ENCODE peak calls at places on chromosomes 11 and 22, in four cellular contexts. N, M, L and S are unnamed samples.

GRCh38 chr11:13772223-13773046 is 104.0 kb downstream of the FAR1 start:
- DNase-seq in N (no peak), M (peak; percentile 43), L (peak; percentile 86), S (no peak)

GRCh38 chr11:64861227-64861970 is 16.9 kb upstream of the CDC42BPG start:
- DNase-seq in N (no peak), M (no peak), L (no peak), S (no peak)

GRCh38 chr11:21415566-21415965 is 746.2 kb downstream of the NELL1 start:
- DNase-seq in N (no peak), M (no peak), L (no peak), S (no peak)

GRCh38 chr11:64553554-64554201 is 37.3 kb upstream of the SLC22A12 start:
- DNase-seq in N (no peak), M (peak; percentile 39), L (peak; percentile 86), S (peak; percentile 60)

GRCh38 chr22:31650391-31650790 is 11.6 kb downstream of the PISD start:
- DNase-seq in N (no peak), M (no peak), L (peak; percentile 23), S (no peak)

GRCh38 chr11:43547900-43548381 is 132.6 kb upstream of the HSD17B12 start:
- DNase-seq in N (no peak), M (no peak), L (peak; percentile 72), S (peak; percentile 41)

GRCh38 chr11:72985645-72986044 is 156.5 kb downstream of the FCHSD2 start:
- DNase-seq in N (no peak), M (no peak), L (no peak), S (no peak)

GRCh38 chr11:6646631-6647281 is 8.9 kb downstream of the DCHS1 start:
- DNase-seq in N (no peak), M (no peak), L (peak; percentile 29), S (no peak)

GRCh38 chr11:2130881-2131352 is 8.3 kb downstream of the IGF2 start:
- DNase-seq in N (no peak), M (no peak), L (no peak), S (no peak)

GRCh38 chr11:72446929-72447753 is 12.8 kb upstream of the CLPB start:
- DNase-seq in N (no peak), M (peak; percentile 46), L (peak; percentile 79), S (no peak)

GRCh38 chr22:17057959-17058814 is 26.6 kb upstream of the IL17RA start:
- DNase-seq in N (no peak), M (peak; percentile 51), L (peak; percentile 81), S (peak; percentile 75)

GRCh38 chr11:18063131-18063530 is 17.1 kb upstream of the TPH1 start:
- DNase-seq in N (no peak), M (no peak), L (no peak), S (peak; percentile 32)

GRCh38 chr22:37627545-37627944 is 11.9 kb upstream of the SH3BP1 start:
- DNase-seq in N (no peak), M (no peak), L (no peak), S (no peak)

GRCh38 chr11:44709966-44710365 is 16.8 kb upstream of the TSPAN18 start:
- DNase-seq in N (no peak), M (no peak), L (no peak), S (no peak)

GRCh38 chr11:77187776-77188175 is 59.7 kb downstream of the MYO7A start:
- DNase-seq in N (no peak), M (no peak), L (no peak), S (no peak)

GRCh38 chr22:20671409-20672081 is 102.4 kb upstream of the SERPIND1 start:
- DNase-seq in N (no peak), M (no peak), L (no peak), S (no peak)

GRCh38 chr22:46030241-46030880 is 53.4 kb upstream of the WNT7B start:
- DNase-seq in N (peak; percentile 48), M (no peak), L (no peak), S (no peak)

GRCh38 chr11:6864436-6864835 is 1.6 kb downstream of the OR10A2 start:
- DNase-seq in N (no peak), M (no peak), L (no peak), S (no peak)

DNA sequence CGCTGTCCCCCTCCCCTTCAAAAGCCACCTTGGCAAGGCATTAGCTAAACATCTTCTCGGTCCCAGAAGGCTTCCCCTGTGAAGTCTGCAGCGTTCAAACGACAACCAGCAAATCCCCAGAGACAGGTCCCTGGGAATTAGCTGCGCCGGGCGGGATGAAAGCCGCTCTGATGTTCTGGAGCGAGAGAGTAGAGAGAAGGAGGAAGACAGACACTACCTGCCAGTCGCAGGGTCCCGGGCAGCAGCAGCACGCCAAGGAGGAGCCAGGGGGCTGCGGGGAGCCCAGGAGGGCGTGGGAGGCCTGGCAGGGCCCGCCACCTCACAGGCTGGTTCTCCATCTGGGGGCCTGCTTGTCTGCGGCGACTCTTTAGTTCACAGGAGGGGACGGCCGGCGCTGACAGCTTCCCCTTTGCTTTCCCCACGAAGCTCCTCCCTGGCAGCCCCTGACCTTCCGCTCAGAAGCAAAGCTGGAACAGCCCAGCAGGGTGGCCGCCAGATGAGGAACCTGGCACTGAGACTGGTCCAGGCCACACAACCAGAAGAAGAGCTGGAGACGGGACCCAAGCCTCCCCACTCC is at the start of gene NFAM1:
- DNase-seq in N (no peak), M (no peak), L (no peak), S (peak; percentile 44)
- TF ChIP-seq POLR2AphosphoS5 in N (no peak), M (no peak), L (no peak), S (no peak)

GRCh38 chr11:120254788-120255518 is 15.0 kb downstream of the POU2F3 start:
- DNase-seq in N (no peak), M (no peak), L (peak; percentile 91), S (no peak)
- H3K4me3 ChIP-seq in N (no peak overlapping the region), M (no peak overlapping the region), L (peak overlapping the region; percentile 49), S (no peak overlapping the region)

GRCh38 chr11:46914910-46915309 is 3.4 kb downstream of the LRP4 start:
- DNase-seq in N (no peak), M (no peak), L (no peak), S (no peak)
- H3K4me1 ChIP-seq in N (peaks cover 67% of the 10 kb centered on the region), M (peaks cover 28% of the 10 kb centered on the region), L (peaks cover 60% of the 10 kb centered on the region), S (peaks cover 15% of the 10 kb centered on the region)

DNA sequence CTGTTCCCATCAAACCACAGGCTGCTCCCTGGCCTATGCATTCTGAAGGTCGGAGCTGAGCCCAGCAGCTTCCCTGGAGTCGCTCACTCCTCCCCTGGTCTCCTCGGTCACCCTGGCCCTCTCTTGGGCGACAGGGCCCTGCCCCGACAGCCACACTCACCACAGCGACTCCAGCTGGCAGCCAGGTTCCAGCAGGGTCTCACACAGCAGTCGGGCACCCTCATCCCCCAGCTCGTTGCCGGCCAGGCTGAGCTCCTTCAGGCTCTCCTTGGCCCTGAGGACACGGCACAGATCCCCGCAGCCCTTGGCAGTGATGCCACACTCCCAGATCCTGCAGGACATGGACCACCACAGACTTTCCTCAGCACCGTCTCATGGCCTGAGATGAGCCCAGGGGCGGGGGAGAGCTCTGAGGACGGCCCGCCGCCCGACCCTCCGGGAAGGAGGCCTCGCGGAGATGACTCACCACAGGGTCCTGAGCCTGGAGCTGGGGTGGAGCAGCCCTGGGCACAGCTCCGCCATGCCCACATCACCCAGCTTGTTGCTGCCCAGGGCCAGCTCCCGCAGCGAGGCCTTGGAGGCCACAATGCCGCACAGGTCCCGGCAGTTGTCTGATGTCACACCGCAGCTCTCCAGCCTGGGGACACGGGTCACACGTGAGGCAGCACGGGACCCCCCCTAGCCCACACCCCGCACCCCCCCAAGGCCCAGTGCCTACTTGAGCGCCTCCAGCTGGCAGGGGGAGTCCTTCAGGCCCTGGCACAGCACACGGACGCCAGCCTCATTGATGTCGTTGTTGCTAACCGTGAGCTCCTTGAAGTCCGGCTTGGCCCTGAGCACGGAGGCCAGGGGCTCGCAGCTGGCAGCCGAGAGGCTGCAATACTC is 8.5 kb downstream of the RNH1 start:
- DNase-seq in N (no peak), M (no peak), L (no peak), S (no peak)
- TF ChIP-seq POLR2AphosphoS5 in N (no peak), M (peak; percentile 7), L (no peak), S (no peak)

DNA sequence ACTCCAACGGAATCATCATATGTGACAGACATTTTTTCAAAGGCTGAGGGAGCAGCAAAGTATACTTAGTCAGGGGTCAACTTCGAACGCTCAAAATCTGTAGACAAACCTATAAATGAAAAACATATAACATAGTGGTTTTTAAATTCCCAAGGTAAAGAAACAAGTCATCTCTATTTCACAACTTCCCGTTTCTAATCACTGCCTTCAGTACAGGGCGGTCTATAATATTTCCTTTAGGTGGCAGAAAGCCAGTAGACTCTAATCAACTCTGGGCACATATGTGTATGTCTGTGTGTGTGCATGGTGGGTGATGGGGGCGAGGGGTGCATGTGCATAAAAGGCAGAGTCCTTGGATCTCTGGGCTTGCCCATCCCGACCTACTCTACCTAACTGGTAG is 55.0 kb upstream of the ARFGAP3 start:
- DNase-seq in N (no peak), M (no peak), L (no peak), S (no peak)
- H3K4me3 ChIP-seq in N (no peak overlapping the region), M (no peak overlapping the region), L (no peak overlapping the region), S (no peak overlapping the region)

DNA sequence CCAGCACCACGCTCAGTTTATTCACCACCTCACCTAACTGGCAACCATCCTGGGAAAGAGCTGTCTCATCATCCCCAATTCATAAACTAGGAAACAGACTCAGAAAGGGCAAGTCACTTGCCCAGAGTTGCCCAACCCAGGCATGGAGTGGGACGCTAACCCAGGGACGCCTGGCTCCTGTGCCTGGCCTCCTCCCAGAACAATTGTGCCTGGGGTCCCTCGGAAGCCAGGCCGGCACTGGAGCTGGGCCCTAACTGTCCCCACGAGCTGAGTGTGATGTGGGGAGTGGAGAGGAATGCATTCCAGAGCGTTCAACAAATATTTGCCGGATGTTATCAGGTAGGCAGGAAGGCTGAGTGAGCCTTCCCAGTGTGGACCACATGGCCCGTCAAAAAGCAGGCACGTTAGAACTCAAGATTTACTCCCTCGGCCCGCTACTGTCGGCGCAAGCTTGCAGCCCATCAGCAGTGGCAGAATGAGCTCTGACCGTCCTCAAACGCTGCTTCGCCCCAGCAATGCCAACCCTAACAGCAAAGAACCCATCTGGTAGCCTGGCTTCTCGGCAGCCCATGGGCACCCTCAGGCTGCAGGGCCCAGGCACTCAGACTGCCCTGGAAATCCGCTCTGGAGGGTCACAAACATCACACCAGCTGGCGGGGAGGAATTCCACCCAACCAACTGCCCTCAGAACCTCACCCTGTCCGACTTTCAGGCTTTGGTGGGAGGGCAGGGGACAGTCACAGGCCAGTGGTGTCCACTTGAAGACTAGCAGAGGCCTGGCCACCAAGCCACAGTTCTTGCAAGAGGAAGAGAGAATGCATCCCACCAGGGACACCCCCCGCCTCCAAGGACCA is 35.6 kb downstream of the MYH9 start:
- DNase-seq in N (no peak), M (no peak), L (no peak), S (peak; percentile 61)
- H3K4me1 ChIP-seq in N (peaks cover 80% of the 10 kb centered on the region), M (peaks cover 87% of the 10 kb centered on the region), L (peaks cover 54% of the 10 kb centered on the region), S (peaks cover 88% of the 10 kb centered on the region)